ENCODE peak calls at places on chromosome 15, in eight cellular contexts. One of them, this sample, is unnamed.
A peak's percentile ranks its signal among the peaks of the same experiment; 100 is the strongest.

GRCh38 chr15:36907295-36907694 is 193.1 kb downstream of the MEIS2 start:
- DNase-seq in GM18507: no peak
- DNase-seq in activated naive CD8-positive, alpha-beta T cell treated with anti-CD3 and anti-CD28 coated beads for 36 hours: no peak
- DNase-seq in PC-3: no peak
- DNase-seq in NCI-H460: no peak
- DNase-seq in T-cell: no peak
- DNase-seq in EL: no peak
- DNase-seq in HFF-Myc: no peak
- DNase-seq in this sample: no peak

GRCh38 chr15:67120839-67121540 is 55.6 kb downstream of the SMAD3 start:
- DNase-seq in activated naive CD8-positive, alpha-beta T cell treated with anti-CD3 and anti-CD28 coated beads for 36 hours: peak; percentile 91
- DNase-seq in PC-3: peak; percentile 61
- DNase-seq in EL: peak; percentile 92
- DNase-seq in NCI-H460: no peak
- DNase-seq in GM18507: peak; percentile 62
- DNase-seq in T-cell: peak; percentile 84
- DNase-seq in HFF-Myc: no peak
- DNase-seq in this sample: peak; percentile 89

GRCh38 chr15:71508081-71508682 is 302.2 kb upstream of the NR2E3 start:
- DNase-seq in EL: no peak
- DNase-seq in PC-3: no peak
- DNase-seq in GM18507: no peak
- DNase-seq in T-cell: no peak
- DNase-seq in HFF-Myc: no peak
- DNase-seq in NCI-H460: no peak
- DNase-seq in activated naive CD8-positive, alpha-beta T cell treated with anti-CD3 and anti-CD28 coated beads for 36 hours: no peak
- DNase-seq in this sample: no peak

GRCh38 chr15:40388941-40389823 is 6.7 kb downstream of the KNSTRN start:
- DNase-seq in activated naive CD8-positive, alpha-beta T cell treated with anti-CD3 and anti-CD28 coated beads for 36 hours: no peak
- DNase-seq in EL: no peak
- DNase-seq in GM18507: no peak
- DNase-seq in HFF-Myc: no peak
- DNase-seq in PC-3: no peak
- DNase-seq in NCI-H460: no peak
- DNase-seq in T-cell: no peak
- DNase-seq in this sample: no peak

GRCh38 chr15:45184562-45185041 is 3.2 kb downstream of the SHF start:
- DNase-seq in activated naive CD8-positive, alpha-beta T cell treated with anti-CD3 and anti-CD28 coated beads for 36 hours: no peak
- DNase-seq in T-cell: no peak
- DNase-seq in GM18507: no peak
- DNase-seq in PC-3: no peak
- DNase-seq in NCI-H460: no peak
- DNase-seq in HFF-Myc: no peak
- DNase-seq in EL: no peak
- DNase-seq in this sample: no peak

GRCh38 chr15:55915876-55916567 is 77.4 kb downstream of the NEDD4 start:
- DNase-seq in activated naive CD8-positive, alpha-beta T cell treated with anti-CD3 and anti-CD28 coated beads for 36 hours: no peak
- DNase-seq in HFF-Myc: no peak
- DNase-seq in GM18507: no peak
- DNase-seq in EL: peak; percentile 60
- DNase-seq in T-cell: no peak
- DNase-seq in PC-3: no peak
- DNase-seq in NCI-H460: no peak
- DNase-seq in this sample: no peak

GRCh38 chr15:41565702-41566101 is 6.7 kb downstream of the TYRO3 start:
- DNase-seq in NCI-H460: no peak
- DNase-seq in activated naive CD8-positive, alpha-beta T cell treated with anti-CD3 and anti-CD28 coated beads for 36 hours: no peak
- DNase-seq in PC-3: no peak
- DNase-seq in HFF-Myc: no peak
- DNase-seq in T-cell: no peak
- DNase-seq in EL: no peak
- DNase-seq in GM18507: no peak
- DNase-seq in this sample: no peak

GRCh38 chr15:99536422-99537033 is 29.3 kb upstream of the MEF2A start:
- DNase-seq in PC-3: peak; percentile 94
- DNase-seq in NCI-H460: no peak
- DNase-seq in activated naive CD8-positive, alpha-beta T cell treated with anti-CD3 and anti-CD28 coated beads for 36 hours: no peak
- DNase-seq in GM18507: no peak
- DNase-seq in T-cell: no peak
- DNase-seq in HFF-Myc: peak; percentile 27
- DNase-seq in EL: peak; percentile 83
- DNase-seq in this sample: no peak

GRCh38 chr15:45457215-45457614 is 65.3 kb downstream of the SLC30A4 start:
- DNase-seq in NCI-H460: no peak
- DNase-seq in T-cell: no peak
- DNase-seq in activated naive CD8-positive, alpha-beta T cell treated with anti-CD3 and anti-CD28 coated beads for 36 hours: no peak
- DNase-seq in HFF-Myc: no peak
- DNase-seq in EL: no peak
- DNase-seq in GM18507: no peak
- DNase-seq in PC-3: no peak
- DNase-seq in this sample: peak; percentile 44

GRCh38 chr15:69590201-69590600 is 137.6 kb downstream of the RPLP1 start:
- DNase-seq in PC-3: no peak
- DNase-seq in EL: no peak
- DNase-seq in HFF-Myc: no peak
- DNase-seq in T-cell: no peak
- DNase-seq in GM18507: no peak
- DNase-seq in NCI-H460: no peak
- DNase-seq in activated naive CD8-positive, alpha-beta T cell treated with anti-CD3 and anti-CD28 coated beads for 36 hours: no peak
- DNase-seq in this sample: no peak

GRCh38 chr15:63402498-63403253 is 21.0 kb upstream of the CA12 start:
- DNase-seq in HFF-Myc: no peak
- DNase-seq in EL: peak; percentile 50
- DNase-seq in GM18507: peak; percentile 12
- DNase-seq in T-cell: no peak
- DNase-seq in NCI-H460: peak; percentile 28
- DNase-seq in activated naive CD8-positive, alpha-beta T cell treated with anti-CD3 and anti-CD28 coated beads for 36 hours: no peak
- DNase-seq in PC-3: peak; percentile 70
- DNase-seq in this sample: no peak

GRCh38 chr15:91660174-91660649 is 193.3 kb upstream of the SLCO3A1 start:
- DNase-seq in activated naive CD8-positive, alpha-beta T cell treated with anti-CD3 and anti-CD28 coated beads for 36 hours: no peak
- DNase-seq in HFF-Myc: no peak
- DNase-seq in PC-3: no peak
- DNase-seq in GM18507: no peak
- DNase-seq in EL: no peak
- DNase-seq in NCI-H460: no peak
- DNase-seq in T-cell: no peak
- DNase-seq in this sample: no peak

GRCh38 chr15:64697911-64698369 is 77.4 kb downstream of the RBPMS2 start:
- DNase-seq in HFF-Myc: no peak
- DNase-seq in EL: peak; percentile 38
- DNase-seq in PC-3: peak; percentile 20
- DNase-seq in activated naive CD8-positive, alpha-beta T cell treated with anti-CD3 and anti-CD28 coated beads for 36 hours: peak; percentile 19
- DNase-seq in GM18507: no peak
- DNase-seq in NCI-H460: no peak
- DNase-seq in T-cell: no peak
- DNase-seq in this sample: peak; percentile 72

GRCh38 chr15:87477759-87478687 is 778.5 kb downstream of the NTRK3 start:
- DNase-seq in T-cell: no peak
- DNase-seq in HFF-Myc: peak; percentile 72
- DNase-seq in PC-3: peak; percentile 49
- DNase-seq in EL: peak; percentile 78
- DNase-seq in GM18507: no peak
- DNase-seq in NCI-H460: peak; percentile 8
- DNase-seq in activated naive CD8-positive, alpha-beta T cell treated with anti-CD3 and anti-CD28 coated beads for 36 hours: no peak
- DNase-seq in this sample: no peak

GRCh38 chr15:85407421-85408269 is 27.2 kb downstream of the AKAP13 start:
- DNase-seq in T-cell: no peak
- DNase-seq in EL: peak; percentile 91
- DNase-seq in PC-3: peak; percentile 79
- DNase-seq in NCI-H460: peak; percentile 64
- DNase-seq in activated naive CD8-positive, alpha-beta T cell treated with anti-CD3 and anti-CD28 coated beads for 36 hours: peak; percentile 45
- DNase-seq in GM18507: no peak
- DNase-seq in HFF-Myc: peak; percentile 66
- DNase-seq in this sample: peak; percentile 50

GRCh38 chr15:79523266-79523665 is 91.1 kb downstream of the MINAR1 start:
- DNase-seq in NCI-H460: no peak
- DNase-seq in EL: no peak
- DNase-seq in T-cell: no peak
- DNase-seq in GM18507: no peak
- DNase-seq in HFF-Myc: no peak
- DNase-seq in activated naive CD8-positive, alpha-beta T cell treated with anti-CD3 and anti-CD28 coated beads for 36 hours: no peak
- DNase-seq in PC-3: no peak
- DNase-seq in this sample: no peak

GRCh38 chr15:95141486-95141885 is 910.1 kb downstream of the MCTP2 start:
- DNase-seq in HFF-Myc: no peak
- DNase-seq in PC-3: no peak
- DNase-seq in activated naive CD8-positive, alpha-beta T cell treated with anti-CD3 and anti-CD28 coated beads for 36 hours: no peak
- DNase-seq in EL: peak; percentile 41
- DNase-seq in T-cell: no peak
- DNase-seq in NCI-H460: no peak
- DNase-seq in GM18507: no peak
- DNase-seq in this sample: no peak

GRCh38 chr15:81877533-81878227 is 168.1 kb downstream of the MEX3B start:
- DNase-seq in T-cell: no peak
- DNase-seq in HFF-Myc: no peak
- DNase-seq in PC-3: no peak
- DNase-seq in GM18507: no peak
- DNase-seq in EL: no peak
- DNase-seq in NCI-H460: no peak
- DNase-seq in activated naive CD8-positive, alpha-beta T cell treated with anti-CD3 and anti-CD28 coated beads for 36 hours: no peak
- DNase-seq in this sample: no peak

GRCh38 chr15:52483712-52484111 is 45.0 kb downstream of the MYO5A start:
- DNase-seq in GM18507: no peak
- DNase-seq in activated naive CD8-positive, alpha-beta T cell treated with anti-CD3 and anti-CD28 coated beads for 36 hours: no peak
- DNase-seq in EL: peak; percentile 72
- DNase-seq in T-cell: no peak
- DNase-seq in PC-3: peak; percentile 62
- DNase-seq in HFF-Myc: no peak
- DNase-seq in NCI-H460: no peak
- DNase-seq in this sample: no peak

This sample was measured in stimulated activated CD8-positive, alpha-beta memory T cell treated with anti-CD3 and anti-CD28 coated beads, Interleukin-4, amount 100 ng/mL, for 48 hours.